ENCODE peak calls at places on chromosomes 4 and X, in ten cellular contexts. J is germinal center; Z is testis; A is psoas muscle; G is stimulated activated CD4-positive, alpha-beta T cell treated with anti-CD3 and anti-CD28 coated beads, Interleukin-15, amount 100 ng/mL, for 1 hour; Y is activated CD4-positive, alpha-beta T cell treated with anti-CD3 and anti-CD28 coated beads, Interleukin-2, amount 50 U/mL, for 1 hour; X is NCI-H1105 treated with DMSO at 0.1 percent for 48 hours; P is tibial artery; T is glutamatergic neuron; R is GM10248. V is an unnamed sample.
A peak's percentile ranks its signal among the peaks of the same experiment; 100 is the strongest.

GRCh38 chrX:5870238-5870637 is 358.4 kb downstream of the NLGN4X start:
- DNase-seq in A (no peak), X (no peak), R (no peak), G (no peak), J (no peak), P (no peak), Y (no peak), Z (no peak), T (no peak), V (no peak)

GRCh38 chrX:19334945-19335626 is 8.6 kb upstream of the PDHA1 start:
- DNase-seq in X (no peak), Z (peak; percentile 46), P (no peak), J (peak; percentile 55), G (no peak), A (no peak), Y (no peak), T (peak; percentile 12), R (peak; percentile 40), V (peak; percentile 42)

GRCh38 chr4:21470531-21470930 is 478.0 kb downstream of the KCNIP4 start:
- DNase-seq in J (no peak), X (peak; percentile 95), R (no peak), Z (no peak), G (no peak), P (no peak), T (no peak), Y (no peak), A (no peak), V (no peak)

GRCh38 chrX:108696690-108697089 is 39.7 kb downstream of the IRS4 start:
- DNase-seq in R (no peak), T (no peak), J (no peak), G (no peak), Y (no peak), A (no peak), X (no peak), P (no peak), Z (no peak), V (no peak)

GRCh38 chrX:120308558-120308957 is 2.7 kb downstream of the TMEM255A start:
- DNase-seq in X (peak; percentile 49), J (no peak), Z (no peak), R (no peak), P (no peak), Y (no peak), G (no peak), T (peak; percentile 58), A (no peak), V (no peak)

GRCh38 chr4:19026281-19026680 is 1004.7 kb upstream of the LCORL start:
- DNase-seq in A (no peak), Z (peak; percentile 27), P (no peak), J (no peak), Y (no peak), T (no peak), G (no peak), X (no peak), R (no peak), V (no peak)

GRCh38 chr4:159357350-159357749 is 254.5 kb downstream of the RAPGEF2 start:
- DNase-seq in X (no peak), R (no peak), P (no peak), G (no peak), A (no peak), Z (no peak), Y (no peak), J (no peak), T (no peak), V (no peak)

GRCh38 chrX:132171478-132171877 is 43.7 kb upstream of the FRMD7 start:
- DNase-seq in Y (no peak), G (no peak), T (no peak), P (no peak), R (no peak), J (no peak), X (no peak), Z (no peak), A (no peak), V (no peak)

GRCh38 chrX:66030505-66031317 is 9.2 kb downstream of the VSIG4 start:
- DNase-seq in T (no peak), R (no peak), Y (no peak), J (peak; percentile 17), P (no peak), X (no peak), A (no peak), G (no peak), Z (peak; percentile 15), V (no peak)

GRCh38 chr4:38132140-38132673 is 172.0 kb downstream of the PTTG2 start:
- DNase-seq in A (no peak), J (no peak), Z (peak; percentile 60), G (peak; percentile 28), Y (peak; percentile 51), P (peak; percentile 66), T (no peak), R (peak; percentile 72), X (no peak), V (peak; percentile 86)

GRCh38 chrX:154142386-154142785 is 1.7 kb upstream of the OPN1LW start:
- DNase-seq in Z (peak; percentile 52), G (no peak), P (no peak), Y (no peak), T (no peak), X (no peak), J (no peak), R (no peak), A (no peak), V (no peak)

GRCh38 chr4:71558248-71558647 is 219.4 kb downstream of the SLC4A4 start:
- DNase-seq in Z (no peak), A (no peak), R (peak; percentile 1), X (no peak), J (no peak), Y (no peak), T (no peak), P (no peak), G (no peak), V (peak; percentile 25)

GRCh38 chr4:48249378-48249777 is 20.3 kb downstream of the TEC start:
- DNase-seq in J (no peak), T (no peak), Y (no peak), G (no peak), Z (no peak), X (no peak), P (no peak), R (no peak), A (no peak), V (no peak)

GRCh38 chr4:119478446-119479179 is 150.0 kb downstream of the PDE5A start:
- DNase-seq in J (no peak), G (no peak), R (no peak), P (no peak), Z (no peak), T (no peak), A (no peak), Y (no peak), X (no peak), V (no peak)

GRCh38 chrX:153416781-153417180 is 5.5 kb downstream of the ZFP92 start:
- DNase-seq in R (no peak), P (no peak), A (no peak), X (no peak), J (no peak), G (no peak), Z (no peak), Y (no peak), T (no peak), V (no peak)

GRCh38 chr4:185542626-185543336 is 7.5 kb upstream of the PDLIM3 start:
- DNase-seq in P (peak; percentile 56), T (no peak), J (no peak), G (no peak), Y (no peak), A (peak; percentile 66), Z (peak; percentile 68), R (no peak), X (no peak), V (no peak)

GRCh38 chr4:145480257-145480656 is 1.4 kb upstream of the SMAD1 start:
- DNase-seq in A (no peak), J (no peak), G (no peak), R (peak; percentile 21), X (no peak), Z (no peak), Y (no peak), P (no peak), T (no peak), V (no peak)

GRCh38 chr4:158042591-158043030 is 130.2 kb downstream of the GASK1B start:
- DNase-seq in Z (no peak), P (no peak), T (no peak), A (no peak), J (no peak), G (no peak), R (no peak), Y (no peak), X (no peak), V (no peak)

GRCh38 chr4:46676364-46676763 is 232.7 kb downstream of the COX7B2 start:
- DNase-seq in X (no peak), A (no peak), P (no peak), Y (no peak), Z (no peak), G (no peak), J (no peak), R (no peak), T (no peak), V (no peak)

GRCh38 chrX:13404364-13404763 is 84.5 kb upstream of the ATXN3L start:
- DNase-seq in R (no peak), Z (no peak), T (no peak), P (no peak), G (no peak), A (no peak), X (no peak), J (no peak), Y (no peak), V (no peak)

GRCh38 chrX:136916827-136917226 is 36.3 kb upstream of the RBMX start:
- DNase-seq in P (no peak), T (no peak), J (no peak), Z (no peak), R (no peak), X (no peak), G (no peak), A (no peak), Y (no peak), V (no peak)